ENCODE peak calls at places on chromosomes 11 and 22, in nine cellular contexts. One of them, this sample, is unnamed.

GRCh38 chr11:28447226-28447625 is 339.0 kb downstream of the METTL15 start:
- DNase-seq in HTR-8/SVneo: no peak
- DNase-seq in Kasumi-1: no peak
- DNase-seq in COR-L47: no peak
- DNase-seq in NCI-H1417: no peak
- DNase-seq in MM.1S: no peak
- DNase-seq in HT1080: peak; percentile 55
- DNase-seq in ovary: no peak
- DNase-seq in ACHN: no peak
- DNase-seq in this sample: no peak

GRCh38 chr11:18046116-18046777 is at the start of gene TPH1:
- DNase-seq in HTR-8/SVneo: no peak
- DNase-seq in NCI-H1417: no peak
- DNase-seq in Kasumi-1: no peak
- DNase-seq in ACHN: no peak
- DNase-seq in COR-L47: no peak
- DNase-seq in MM.1S: no peak
- DNase-seq in HT1080: peak; percentile 52
- DNase-seq in ovary: peak; percentile 43
- DNase-seq in this sample: peak; percentile 80

GRCh38 chr22:49906071-49906798 is 12.0 kb downstream of the ALG12 start:
- DNase-seq in MM.1S: no peak
- DNase-seq in ovary: no peak
- DNase-seq in ACHN: no peak
- DNase-seq in HT1080: no peak
- DNase-seq in HTR-8/SVneo: no peak
- DNase-seq in COR-L47: no peak
- DNase-seq in Kasumi-1: no peak
- DNase-seq in NCI-H1417: no peak
- DNase-seq in this sample: no peak

GRCh38 chr22:37018086-37018814 is 997 bp downstream of the TST start:
- DNase-seq in ovary: no peak
- DNase-seq in Kasumi-1: no peak
- DNase-seq in MM.1S: no peak
- DNase-seq in HT1080: no peak
- DNase-seq in HTR-8/SVneo: no peak
- DNase-seq in ACHN: no peak
- DNase-seq in COR-L47: no peak
- DNase-seq in NCI-H1417: no peak
- DNase-seq in this sample: peak; percentile 49

GRCh38 chr11:94147433-94147845 is 18.8 kb downstream of the PANX1 start:
- DNase-seq in Kasumi-1: no peak
- DNase-seq in HTR-8/SVneo: no peak
- DNase-seq in ACHN: no peak
- DNase-seq in COR-L47: no peak
- DNase-seq in HT1080: no peak
- DNase-seq in NCI-H1417: no peak
- DNase-seq in MM.1S: no peak
- DNase-seq in ovary: no peak
- DNase-seq in this sample: no peak

GRCh38 chr11:13118194-13118593 is 109.1 kb downstream of the RASSF10 start:
- DNase-seq in Kasumi-1: no peak
- DNase-seq in ovary: no peak
- DNase-seq in ACHN: peak; percentile 97
- DNase-seq in HTR-8/SVneo: peak; percentile 86
- DNase-seq in MM.1S: no peak
- DNase-seq in HT1080: peak; percentile 100
- DNase-seq in COR-L47: no peak
- DNase-seq in NCI-H1417: no peak
- DNase-seq in this sample: no peak

GRCh38 chr11:2761131-2762030 is 61.6 kb upstream of the KCNQ1OT1 start:
- DNase-seq in NCI-H1417: no peak
- DNase-seq in ovary: peak; percentile 8
- DNase-seq in MM.1S: no peak
- DNase-seq in Kasumi-1: no peak
- DNase-seq in HT1080: no peak
- DNase-seq in HTR-8/SVneo: no peak
- DNase-seq in ACHN: no peak
- DNase-seq in COR-L47: no peak
- DNase-seq in this sample: no peak

GRCh38 chr11:16297332-16297731 is 59.0 kb downstream of the SOX6 start:
- DNase-seq in COR-L47: no peak
- DNase-seq in Kasumi-1: no peak
- DNase-seq in NCI-H1417: peak; percentile 19
- DNase-seq in MM.1S: no peak
- DNase-seq in HT1080: no peak
- DNase-seq in HTR-8/SVneo: no peak
- DNase-seq in ovary: no peak
- DNase-seq in ACHN: no peak
- DNase-seq in this sample: no peak

GRCh38 chr22:29520851-29521250 is 32.7 kb downstream of the THOC5 start:
- DNase-seq in ACHN: no peak
- DNase-seq in ovary: no peak
- DNase-seq in HTR-8/SVneo: no peak
- DNase-seq in HT1080: peak; percentile 83
- DNase-seq in COR-L47: no peak
- DNase-seq in Kasumi-1: no peak
- DNase-seq in MM.1S: no peak
- DNase-seq in NCI-H1417: no peak
- DNase-seq in this sample: no peak

GRCh38 chr11:117095301-117096139 is 2.7 kb downstream of the SIK3 start:
- DNase-seq in HTR-8/SVneo: no peak
- DNase-seq in HT1080: no peak
- DNase-seq in NCI-H1417: no peak
- DNase-seq in COR-L47: no peak
- DNase-seq in ACHN: no peak
- DNase-seq in ovary: no peak
- DNase-seq in MM.1S: no peak
- DNase-seq in Kasumi-1: no peak
- DNase-seq in this sample: no peak

GRCh38 chr11:2305140-2305861 is 3.5 kb downstream of the TSPAN32 start:
- DNase-seq in HTR-8/SVneo: peak; percentile 76
- DNase-seq in COR-L47: peak; percentile 82
- DNase-seq in HT1080: peak; percentile 47
- DNase-seq in Kasumi-1: peak; percentile 64
- DNase-seq in MM.1S: peak; percentile 66
- DNase-seq in ACHN: peak; percentile 55
- DNase-seq in ovary: peak; percentile 82
- DNase-seq in NCI-H1417: peak; percentile 44
- DNase-seq in this sample: peak; percentile 89

GRCh38 chr11:114623720-114624119 is 28.1 kb upstream of the NXPE4 start:
- DNase-seq in COR-L47: no peak
- DNase-seq in MM.1S: no peak
- DNase-seq in NCI-H1417: no peak
- DNase-seq in ACHN: no peak
- DNase-seq in ovary: no peak
- DNase-seq in HTR-8/SVneo: no peak
- DNase-seq in HT1080: no peak
- DNase-seq in Kasumi-1: no peak
- DNase-seq in this sample: no peak

GRCh38 chr22:27670701-27671412 is 130.7 kb downstream of the MN1 start:
- DNase-seq in Kasumi-1: peak; percentile 44
- DNase-seq in COR-L47: no peak
- DNase-seq in MM.1S: no peak
- DNase-seq in ovary: no peak
- DNase-seq in ACHN: no peak
- DNase-seq in HT1080: peak; percentile 18
- DNase-seq in NCI-H1417: no peak
- DNase-seq in HTR-8/SVneo: peak; percentile 23
- DNase-seq in this sample: peak; percentile 93

GRCh38 chr11:46144741-46145140 is 23.5 kb upstream of the PHF21A start:
- DNase-seq in HT1080: no peak
- DNase-seq in NCI-H1417: no peak
- DNase-seq in MM.1S: no peak
- DNase-seq in HTR-8/SVneo: no peak
- DNase-seq in ACHN: no peak
- DNase-seq in ovary: no peak
- DNase-seq in COR-L47: no peak
- DNase-seq in Kasumi-1: no peak
- DNase-seq in this sample: no peak

GRCh38 chr11:20156876-20157613 is 3.2 kb downstream of the DBX1 start:
- DNase-seq in COR-L47: no peak
- DNase-seq in ACHN: no peak
- DNase-seq in MM.1S: peak; percentile 15
- DNase-seq in HT1080: no peak
- DNase-seq in ovary: no peak
- DNase-seq in Kasumi-1: no peak
- DNase-seq in HTR-8/SVneo: no peak
- DNase-seq in NCI-H1417: no peak
- DNase-seq in this sample: peak; percentile 27

GRCh38 chr11:75894036-75894585 is 79.1 kb downstream of the UVRAG start:
- DNase-seq in Kasumi-1: no peak
- DNase-seq in HTR-8/SVneo: no peak
- DNase-seq in NCI-H1417: no peak
- DNase-seq in MM.1S: no peak
- DNase-seq in COR-L47: no peak
- DNase-seq in HT1080: no peak
- DNase-seq in ACHN: no peak
- DNase-seq in ovary: no peak
- DNase-seq in this sample: no peak

GRCh38 chr11:69511358-69512015 is 30.0 kb downstream of the LINC01488 start:
- DNase-seq in COR-L47: no peak
- DNase-seq in HTR-8/SVneo: no peak
- DNase-seq in Kasumi-1: no peak
- DNase-seq in HT1080: no peak
- DNase-seq in MM.1S: no peak
- DNase-seq in ACHN: no peak
- DNase-seq in NCI-H1417: no peak
- DNase-seq in ovary: no peak
- DNase-seq in this sample: no peak

GRCh38 chr11:86696004-86696403 is 23.6 kb upstream of the ME3 start:
- DNase-seq in COR-L47: no peak
- DNase-seq in HTR-8/SVneo: peak; percentile 75
- DNase-seq in HT1080: peak; percentile 96
- DNase-seq in ACHN: peak; percentile 63
- DNase-seq in MM.1S: no peak
- DNase-seq in NCI-H1417: no peak
- DNase-seq in Kasumi-1: no peak
- DNase-seq in ovary: no peak
- DNase-seq in this sample: no peak

GRCh38 chr22:41787331-41787730 is 13.1 kb upstream of the CCDC134 start:
- DNase-seq in MM.1S: no peak
- DNase-seq in ovary: no peak
- DNase-seq in Kasumi-1: no peak
- DNase-seq in ACHN: no peak
- DNase-seq in HT1080: no peak
- DNase-seq in NCI-H1417: no peak
- DNase-seq in COR-L47: no peak
- DNase-seq in HTR-8/SVneo: no peak
- DNase-seq in this sample: no peak

GRCh38 chr22:38320605-38321402 is 3.6 kb upstream of the CSNK1E start:
- DNase-seq in HT1080: no peak
- DNase-seq in NCI-H1417: no peak
- DNase-seq in MM.1S: no peak
- DNase-seq in ovary: no peak
- DNase-seq in COR-L47: no peak
- DNase-seq in HTR-8/SVneo: no peak
- DNase-seq in Kasumi-1: no peak
- DNase-seq in ACHN: no peak
- DNase-seq in this sample: no peak

GRCh38 chr22:37207981-37208380 is 4.3 kb downstream of the SSTR3 start:
- DNase-seq in COR-L47: no peak
- DNase-seq in HT1080: no peak
- DNase-seq in HTR-8/SVneo: no peak
- DNase-seq in NCI-H1417: no peak
- DNase-seq in ACHN: no peak
- DNase-seq in ovary: no peak
- DNase-seq in MM.1S: no peak
- DNase-seq in Kasumi-1: no peak
- DNase-seq in this sample: no peak

GRCh38 chr11:8080674-8081590 is at the start of gene TUB:
- DNase-seq in MM.1S: no peak
- DNase-seq in COR-L47: peak; percentile 38
- DNase-seq in NCI-H1417: peak; percentile 52
- DNase-seq in ovary: peak; percentile 52
- DNase-seq in HT1080: no peak
- DNase-seq in Kasumi-1: no peak
- DNase-seq in ACHN: no peak
- DNase-seq in HTR-8/SVneo: peak; percentile 52
- DNase-seq in this sample: peak; percentile 86

GRCh38 chr22:32823024-32823730 is 21.7 kb downstream of the TIMP3 start:
- DNase-seq in MM.1S: no peak
- DNase-seq in ovary: no peak
- DNase-seq in HT1080: peak; percentile 37
- DNase-seq in NCI-H1417: no peak
- DNase-seq in Kasumi-1: peak; percentile 18
- DNase-seq in ACHN: peak; percentile 32
- DNase-seq in COR-L47: peak; percentile 7
- DNase-seq in HTR-8/SVneo: no peak
- DNase-seq in this sample: peak; percentile 92

GRCh38 chr11:60899021-60899936 is 7.1 kb downstream of the PRPF19 start:
- DNase-seq in Kasumi-1: peak; percentile 69
- DNase-seq in MM.1S: peak; percentile 35
- DNase-seq in COR-L47: peak; percentile 30
- DNase-seq in NCI-H1417: peak; percentile 37
- DNase-seq in HT1080: peak; percentile 77
- DNase-seq in ovary: no peak
- DNase-seq in HTR-8/SVneo: peak; percentile 61
- DNase-seq in ACHN: peak; percentile 67
- DNase-seq in this sample: peak; percentile 74

GRCh38 chr22:30829901-30830550 is 135.4 kb downstream of the OSBP2 start:
- DNase-seq in NCI-H1417: no peak
- DNase-seq in ovary: no peak
- DNase-seq in Kasumi-1: no peak
- DNase-seq in COR-L47: no peak
- DNase-seq in HT1080: peak; percentile 99
- DNase-seq in MM.1S: no peak
- DNase-seq in ACHN: peak; percentile 28
- DNase-seq in HTR-8/SVneo: peak; percentile 67
- DNase-seq in this sample: no peak

GRCh38 chr11:79043726-79044125 is 397.1 kb downstream of the TENM4 start:
- DNase-seq in MM.1S: no peak
- DNase-seq in HTR-8/SVneo: no peak
- DNase-seq in HT1080: no peak
- DNase-seq in NCI-H1417: no peak
- DNase-seq in ACHN: no peak
- DNase-seq in Kasumi-1: no peak
- DNase-seq in ovary: no peak
- DNase-seq in COR-L47: no peak
- DNase-seq in this sample: no peak